ENCODE peak calls at places on chromosome 15, in four cellular contexts. T is HEK293T, W is H1, J is HepG2. C is an unnamed sample.

GRCh38 chr15:84909782-84910181 is 25.3 kb downstream of the SLC28A1 start:
- DNase-seq in T (no peak), W (no peak), J (no peak), C (no peak)

GRCh38 chr15:36362508-36362907 is 216.9 kb upstream of the CDIN1 start:
- DNase-seq in T (no peak), W (no peak), J (no peak), C (no peak)

GRCh38 chr15:31080618-31081017 is 20.9 kb downstream of the TRPM1 start:
- DNase-seq in T (peak), W (peak), J (no peak), C (peak)

GRCh38 chr15:45157974-45158373 is 28.2 kb downstream of the DUOX1 start:
- DNase-seq in T (no peak), W (no peak), J (no peak), C (peak)

GRCh38 chr15:33932734-33933133 is 35.6 kb upstream of the CHRM5 start:
- DNase-seq in T (no peak), W (no peak), J (no peak), C (no peak)

GRCh38 chr15:53454843-53455721 is 304.4 kb downstream of the WDR72 start:
- DNase-seq in T (no peak), W (no peak), J (peak), C (no peak)

GRCh38 chr15:69750253-69750652 is 297.6 kb downstream of the RPLP1 start:
- DNase-seq in T (no peak), W (no peak), J (no peak), C (no peak)

GRCh38 chr15:65834603-65835282 is 34.5 kb upstream of the RAB11A start:
- DNase-seq in T (no peak), W (no peak), J (no peak), C (no peak)

GRCh38 chr15:31327674-31328424 is 1.2 kb downstream of the KLF13 start:
- DNase-seq in T (peak), W (peak), J (peak), C (no peak)

GRCh38 chr15:88624156-88624970 is 3.2 kb downstream of the AEN start:
- DNase-seq in T (peak), W (no peak), J (peak), C (no peak)

GRCh38 chr15:89575656-89576416 is 567 bp downstream of the TICRR start:
- DNase-seq in T (no peak), W (peak), J (no peak), C (no peak)

GRCh38 chr15:65101418-65101890 is 13.5 kb downstream of the UBAP1L start:
- DNase-seq in T (peak), W (peak), J (peak), C (peak)

GRCh38 chr15:100918034-100918689 is 995 bp upstream of the LRRK1 start:
- DNase-seq in T (peak), W (peak), J (peak), C (peak)

GRCh38 chr15:70762469-70763119 is 764 bp downstream of the UACA start:
- DNase-seq in T (peak), W (peak), J (no peak), C (no peak)

GRCh38 chr15:51731549-51732267 is 5.7 kb downstream of the LYSMD2 start:
- DNase-seq in T (no peak), W (no peak), J (no peak), C (no peak)

GRCh38 chr15:80457896-80458295 is 53.7 kb downstream of the ARNT2 start:
- DNase-seq in T (no peak), W (no peak), J (no peak), C (no peak)

GRCh38 chr15:98648654-98649537 is 557 bp downstream of the IGF1R start:
- DNase-seq in T (peak), W (no peak), J (no peak), C (no peak)

GRCh38 chr15:98649621-98649995 is 1.3 kb downstream of the IGF1R start:
- DNase-seq in T (peak), W (no peak), J (no peak), C (no peak)

GRCh38 chr15:98646546-98647025 is 1.8 kb upstream of the IGF1R start:
- DNase-seq in T (no peak), W (no peak), J (no peak), C (no peak)

GRCh38 chr15:98647026-98647773 is 1.1 kb upstream of the IGF1R start:
- DNase-seq in T (peak), W (peak), J (peak), C (peak)

GRCh38 chr15:98647774-98648653 is at the start of gene IGF1R:
- DNase-seq in T (peak), W (peak), J (peak), C (peak)
- TF ChIP-seq SUZ12 in T (no peak), W (no peak), J (no peak), C (no peak)

GRCh38 chr15:59976480-59976879 is 27.6 kb upstream of the FOXB1 start:
- DNase-seq in T (no peak), W (no peak), J (no peak), C (no peak)
- TF ChIP-seq SUZ12 in T (no peak), W (no peak), J (no peak), C (no peak)

GRCh38 chr15:73727330-73728018 is 25.7 kb downstream of the INSYN1 start:
- DNase-seq in T (no peak), W (no peak), J (no peak), C (no peak)
- TF ChIP-seq SUZ12 in T (no peak), W (no peak), J (no peak), C (no peak)

GRCh38 chr15:55768670-55769185 is 25.8 kb upstream of the PRTG start:
- DNase-seq in T (no peak), W (no peak), J (no peak), C (no peak)
- TF ChIP-seq SUZ12 in T (no peak), W (no peak), J (no peak), C (no peak)

DNA sequence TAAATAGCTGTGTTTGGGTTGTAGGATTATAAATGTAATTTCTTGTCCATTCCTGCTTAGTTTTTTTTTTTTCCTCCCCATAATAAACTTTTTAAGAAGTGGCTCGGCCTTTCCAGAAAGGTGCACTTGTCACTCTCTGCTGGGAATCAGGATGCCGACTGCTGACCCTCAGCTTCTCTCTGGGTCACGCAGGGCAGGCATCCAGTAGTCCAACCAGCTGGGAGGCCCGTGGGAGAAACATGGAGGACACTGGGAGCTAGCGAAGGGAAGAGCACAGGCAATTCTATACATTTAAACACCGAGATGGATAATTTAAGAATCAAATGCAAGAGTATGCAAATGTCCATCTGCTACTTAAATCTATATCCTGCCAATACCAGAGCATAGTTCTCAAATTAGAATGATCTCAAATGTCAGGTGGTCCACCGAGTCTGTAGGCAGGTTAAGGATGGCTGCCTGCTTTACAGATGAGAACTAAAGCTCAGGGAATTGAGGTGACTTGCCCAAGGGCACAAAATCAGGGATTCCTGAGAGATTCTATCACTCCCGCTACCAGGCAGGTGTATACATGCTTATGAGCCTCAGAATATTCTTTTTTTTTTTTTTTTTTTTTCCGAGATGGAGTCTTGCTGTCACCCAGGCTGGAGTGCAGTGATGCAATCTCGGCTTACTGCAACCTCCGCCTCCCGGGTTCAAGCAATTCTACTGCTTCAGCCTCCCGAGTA is 64.5 kb downstream of the DAPK2 start:
- DNase-seq in T (no peak), W (no peak), J (no peak), C (no peak)
- TF ChIP-seq SUZ12 in T (no peak), W (no peak), J (no peak), C (no peak)

GRCh38 chr15:77533530-77533929 is 99.2 kb downstream of the LINGO1 start:
- DNase-seq in T (no peak), W (no peak), J (no peak), C (no peak)
- TF ChIP-seq SUZ12 in T (no peak), W (no peak), J (no peak), C (no peak)

DNA sequence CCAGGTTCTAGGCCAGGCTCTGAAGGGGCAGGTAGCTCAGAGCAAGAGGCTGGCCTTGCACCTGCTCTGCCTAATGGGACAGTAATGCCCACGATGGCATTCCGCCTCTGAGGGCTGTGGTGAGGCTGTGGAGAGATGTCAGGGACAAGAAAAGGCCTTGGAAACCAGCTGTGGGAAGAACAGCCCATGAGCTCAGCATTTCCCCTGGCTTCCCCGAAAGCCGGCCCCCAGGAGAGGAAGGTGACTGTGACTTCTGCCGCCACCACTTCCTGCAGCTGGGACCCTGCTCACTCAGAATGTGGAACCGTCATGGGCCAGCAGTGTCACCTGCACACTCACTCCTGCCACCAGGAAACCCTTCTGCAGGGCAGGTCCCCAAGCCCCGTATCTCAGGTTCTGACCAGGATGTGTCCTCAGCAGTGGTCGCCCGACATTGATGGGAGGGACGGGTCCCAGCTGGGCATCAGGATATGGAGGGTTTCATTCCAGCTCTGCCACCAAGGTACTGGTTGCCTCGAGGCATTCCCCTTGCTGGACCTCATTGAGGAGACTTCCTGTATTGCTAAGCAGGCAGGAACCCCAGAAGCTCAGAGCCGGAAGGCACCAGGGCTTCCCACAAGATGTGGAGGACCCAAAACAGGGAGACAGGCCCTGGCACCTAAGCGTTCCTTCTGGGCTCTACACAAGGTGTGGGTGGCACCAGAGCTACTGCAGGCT is 30.7 kb downstream of the SEMA7A start:
- DNase-seq in T (no peak), W (no peak), J (no peak), C (no peak)
- TF ChIP-seq SUZ12 in T (no peak), W (no peak), J (no peak), C (no peak)

GRCh38 chr15:58472221-58472620 is 40.4 kb downstream of the LIPC start:
- DNase-seq in T (no peak), W (no peak), J (no peak), C (no peak)

GRCh38 chr15:58467722-58468436 is 36.1 kb downstream of the LIPC start:
- DNase-seq in T (no peak), W (no peak), J (peak), C (no peak)

GRCh38 chr15:58471341-58471740 is 39.5 kb downstream of the LIPC start:
- DNase-seq in T (no peak), W (no peak), J (no peak), C (no peak)

GRCh38 chr15:58467121-58467721 is 35.4 kb downstream of the LIPC start:
- DNase-seq in T (peak), W (no peak), J (peak), C (no peak)

GRCh38 chr15:58469432-58470353 is 37.9 kb downstream of the LIPC start:
- DNase-seq in T (no peak), W (no peak), J (peak), C (peak)
- TF ChIP-seq SUZ12 in T (no peak), W (no peak), J (no peak), C (no peak)

GRCh38 chr15:95291878-95292472 is 1038.5 kb upstream of the NR2F2 start:
- DNase-seq in T (peak), W (no peak), J (peak), C (no peak)
- TF ChIP-seq SUZ12 in T (no peak), W (no peak), J (no peak), C (no peak)

C was measured in NT2/D1.